ENCODE peak calls at places on chromosomes 2 and 18, in eight cellular contexts. T, L, R, B, K, I, X and F are unnamed samples.

GRCh38 chr2:71154798-71155197 is 24.4 kb downstream of the MPHOSPH10 start:
- DNase-seq in T (no peak), L (peak; percentile 20), R (peak; percentile 53), B (no peak), K (no peak), I (no peak), X (peak; percentile 72), F (no peak)

GRCh38 chr2:31729442-31730092 is 148.8 kb upstream of the SRD5A2 start:
- DNase-seq in T (no peak), L (peak; percentile 12), R (peak; percentile 38), B (no peak), K (peak; percentile 3), I (no peak), X (peak; percentile 8), F (no peak)

GRCh38 chr18:63559567-63560491 is 17.7 kb downstream of the SERPINB12 start:
- DNase-seq in T (no peak), L (no peak), R (no peak), B (no peak), K (no peak), I (no peak), X (no peak), F (no peak)

GRCh38 chr2:148486655-148487054 is 157.9 kb upstream of the EPC2 start:
- DNase-seq in T (no peak), L (no peak), R (no peak), B (no peak), K (no peak), I (no peak), X (no peak), F (no peak)

GRCh38 chr2:60503923-60504514 is 49.4 kb downstream of the BCL11A start:
- DNase-seq in T (no peak), L (no peak), R (no peak), B (no peak), K (no peak), I (no peak), X (no peak), F (no peak)

GRCh38 chr2:36074008-36074407 is 281.6 kb upstream of the CRIM1 start:
- DNase-seq in T (no peak), L (no peak), R (no peak), B (no peak), K (no peak), I (no peak), X (no peak), F (no peak)

GRCh38 chr2:230225486-230225885 is at the start of gene SP140:
- DNase-seq in T (peak; percentile 66), L (no peak), R (peak; percentile 90), B (no peak), K (no peak), I (peak; percentile 58), X (no peak), F (peak; percentile 75)

GRCh38 chr2:6352906-6353515 is 512.7 kb downstream of the CMPK2 start:
- DNase-seq in T (no peak), L (no peak), R (no peak), B (peak; percentile 17), K (peak; percentile 58), I (peak; percentile 74), X (no peak), F (peak; percentile 72)

GRCh38 chr18:9898792-9899549 is 13.2 kb downstream of the TXNDC2 start:
- DNase-seq in T (no peak), L (no peak), R (no peak), B (no peak), K (peak; percentile 74), I (no peak), X (no peak), F (no peak)

GRCh38 chr2:146814971-146815370 is 1029.9 kb upstream of the ACVR2A start:
- DNase-seq in T (no peak), L (no peak), R (no peak), B (no peak), K (peak; percentile 15), I (no peak), X (no peak), F (no peak)

GRCh38 chr18:57446322-57446721 is 11.1 kb downstream of the ONECUT2 start:
- DNase-seq in T (no peak), L (no peak), R (peak; percentile 53), B (no peak), K (no peak), I (no peak), X (no peak), F (no peak)

GRCh38 chr18:78625895-78626294 is 353.7 kb upstream of the SALL3 start:
- DNase-seq in T (no peak), L (no peak), R (no peak), B (no peak), K (no peak), I (no peak), X (no peak), F (no peak)

GRCh38 chr2:173590278-173590811 is 235.7 kb downstream of the CDCA7 start:
- DNase-seq in T (peak; percentile 65), L (peak; percentile 88), R (no peak), B (peak; percentile 75), K (peak; percentile 98), I (peak; percentile 82), X (peak; percentile 69), F (no peak)

GRCh38 chr2:196268538-196269338 is 97.4 kb upstream of the STK17B start:
- DNase-seq in T (no peak), L (no peak), R (no peak), B (no peak), K (no peak), I (no peak), X (no peak), F (no peak)

GRCh38 chr18:7953085-7953958 is 386.2 kb downstream of the PTPRM start:
- DNase-seq in T (no peak), L (no peak), R (peak; percentile 74), B (no peak), K (no peak), I (no peak), X (no peak), F (no peak)

GRCh38 chr2:11819235-11819729 is 72.8 kb downstream of the LPIN1 start:
- DNase-seq in T (no peak), L (no peak), R (no peak), B (no peak), K (no peak), I (no peak), X (no peak), F (no peak)

GRCh38 chr2:197949224-197949623 is 144.8 kb downstream of the PLCL1 start:
- DNase-seq in T (no peak), L (no peak), R (no peak), B (no peak), K (no peak), I (no peak), X (no peak), F (no peak)

GRCh38 chr2:172232638-172233253 is 130.0 kb upstream of the DLX2 start:
- DNase-seq in T (no peak), L (no peak), R (no peak), B (no peak), K (no peak), I (no peak), X (no peak), F (no peak)

GRCh38 chr2:19763731-19764130 is 138.1 kb downstream of the TTC32 start:
- DNase-seq in T (no peak), L (no peak), R (no peak), B (no peak), K (no peak), I (no peak), X (no peak), F (no peak)

GRCh38 chr2:221554769-221555510 is 17.2 kb downstream of the EPHA4 start:
- DNase-seq in T (no peak), L (no peak), R (no peak), B (no peak), K (peak; percentile 64), I (no peak), X (no peak), F (no peak)

GRCh38 chr2:7411691-7412090 is 494.5 kb downstream of the RNF144A start:
- DNase-seq in T (no peak), L (no peak), R (no peak), B (no peak), K (no peak), I (no peak), X (no peak), F (no peak)

DNA sequence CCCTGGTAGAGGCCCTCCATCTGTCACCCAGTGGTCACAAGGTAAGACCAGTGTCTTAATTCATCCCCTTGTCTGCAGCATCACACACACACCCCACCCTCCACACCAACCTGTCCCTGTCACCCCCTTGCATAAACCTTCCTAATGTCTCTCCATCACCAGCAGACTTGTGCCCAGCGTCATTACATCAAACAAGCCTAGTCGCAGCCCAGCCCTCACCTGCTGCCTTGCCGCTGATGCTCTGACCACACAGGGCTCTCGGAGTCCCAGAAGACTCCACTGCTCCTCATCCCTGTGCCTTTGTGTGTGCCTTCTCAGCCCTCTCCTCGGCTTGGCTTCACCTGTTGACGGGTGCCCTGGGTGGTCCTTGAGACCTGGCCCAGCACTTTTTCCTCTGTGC is 171.2 kb downstream of the GLI2 start:
- DNase-seq in T (no peak), L (no peak), R (no peak), B (no peak), K (no peak), I (no peak), X (peak; percentile 56), F (no peak)
- H3K4me1 ChIP-seq in T (no peaks in the 10 kb centered on the region), L (peaks cover 6% of the 10 kb centered on the region), R (no peaks in the 10 kb centered on the region), B (no peaks in the 10 kb centered on the region), K (peaks cover 18% of the 10 kb centered on the region), I (peaks cover 3% of the 10 kb centered on the region), X (peaks cover 17% of the 10 kb centered on the region), F (peaks cover 8% of the 10 kb centered on the region)

GRCh38 chr2:10301946-10302478 is 692 bp upstream of the HPCAL1 start:
- DNase-seq in T (no peak), L (no peak), R (no peak), B (no peak), K (no peak), I (no peak), X (no peak), F (no peak)
- H3K27ac ChIP-seq in T (peak overlapping the region; percentile 77), L (peak overlapping the region; percentile 89), R (peak overlapping the region; percentile 48), B (peak overlapping the region; percentile 68), K (no peak overlapping the region), I (peak overlapping the region; percentile 39), X (no peak overlapping the region), F (peak overlapping the region; percentile 75)

GRCh38 chr2:239454507-239454906 is 53.7 kb upstream of the HDAC4 start:
- DNase-seq in T (no peak), L (no peak), R (peak; percentile 21), B (no peak), K (no peak), I (no peak), X (no peak), F (no peak)

GRCh38 chr2:239459056-239459455 is 58.2 kb upstream of the HDAC4 start:
- DNase-seq in T (peak; percentile 38), L (no peak), R (no peak), B (no peak), K (no peak), I (no peak), X (no peak), F (no peak)

GRCh38 chr2:239457586-239458445 is 57.0 kb upstream of the HDAC4 start:
- DNase-seq in T (peak; percentile 42), L (no peak), R (no peak), B (no peak), K (no peak), I (no peak), X (peak; percentile 84), F (no peak)

GRCh38 chr2:239456940-239457339 is 56.1 kb upstream of the HDAC4 start:
- DNase-seq in T (peak; percentile 43), L (no peak), R (no peak), B (no peak), K (no peak), I (no peak), X (no peak), F (no peak)

GRCh38 chr2:239455436-239456203 is 54.8 kb upstream of the HDAC4 start:
- DNase-seq in T (peak; percentile 21), L (no peak), R (no peak), B (no peak), K (no peak), I (peak; percentile 4), X (no peak), F (no peak)
- H3K27me3 ChIP-seq in T (no peaks in the 10 kb centered on the region), L (peaks cover 5% of the 10 kb centered on the region), R (no peaks in the 10 kb centered on the region), B (no peaks in the 10 kb centered on the region), K (no peaks in the 10 kb centered on the region), I (no peaks in the 10 kb centered on the region), X (no peaks in the 10 kb centered on the region), F (no peaks in the 10 kb centered on the region)

GRCh38 chr2:239253264-239253663 is 147.6 kb downstream of the HDAC4 start:
- DNase-seq in T (no peak), L (no peak), R (no peak), B (no peak), K (no peak), I (no peak), X (peak; percentile 41), F (no peak)
- H3K4me1 ChIP-seq in T (no peaks in the 10 kb centered on the region), L (no peaks in the 10 kb centered on the region), R (peaks cover 17% of the 10 kb centered on the region), B (peaks cover 94% of the 10 kb centered on the region), K (peaks cover 4% of the 10 kb centered on the region), I (peaks cover 4% of the 10 kb centered on the region), X (peaks cover 9% of the 10 kb centered on the region), F (peaks cover 17% of the 10 kb centered on the region)